ENCODE peak calls at places on chromosomes 6 and 20, in seven cellular contexts. R, G, K, M, P, X and I are unnamed samples.

GRCh38 chr20:58523072-58523681 is 8.0 kb upstream of the APCDD1L start:
- DNase-seq in R (peak; percentile 15), G (peak; percentile 31), K (peak; percentile 12), M (no peak), P (no peak), X (no peak), I (peak; percentile 71)

GRCh38 chr6:11113038-11113437 is 1.5 kb upstream of the ERVFRD-1 start:
- DNase-seq in R (no peak), G (no peak), K (no peak), M (no peak), P (no peak), X (no peak), I (no peak)

GRCh38 chr6:79427721-79428120 is 109.5 kb downstream of the LCA5 start:
- DNase-seq in R (no peak), G (no peak), K (no peak), M (no peak), P (no peak), X (no peak), I (no peak)

GRCh38 chr6:146901940-146902816 is 302.0 kb upstream of the STXBP5 start:
- DNase-seq in R (no peak), G (peak; percentile 23), K (no peak), M (no peak), P (peak; percentile 63), X (no peak), I (no peak)

GRCh38 chr6:43144879-43145278 is 26.2 kb upstream of the SRF start:
- DNase-seq in R (no peak), G (peak; percentile 38), K (no peak), M (no peak), P (no peak), X (no peak), I (no peak)

GRCh38 chr6:61887425-61887824 is 398.6 kb downstream of the KHDRBS2 start:
- DNase-seq in R (no peak), G (no peak), K (no peak), M (peak; percentile 73), P (no peak), X (no peak), I (peak; percentile 43)

GRCh38 chr6:158290040-158290439 is 22.2 kb upstream of the TULP4 start:
- DNase-seq in R (no peak), G (no peak), K (no peak), M (no peak), P (no peak), X (no peak), I (no peak)

GRCh38 chr6:132867055-132867454 is 52.7 kb downstream of the RPS12 start:
- DNase-seq in R (no peak), G (peak; percentile 15), K (no peak), M (peak; percentile 23), P (no peak), X (no peak), I (peak; percentile 67)

GRCh38 chr6:131379951-131380350 is 193.1 kb upstream of the ARG1 start:
- DNase-seq in R (no peak), G (peak; percentile 61), K (no peak), M (peak; percentile 59), P (peak; percentile 57), X (no peak), I (no peak)

GRCh38 chr6:166541876-166542579 is 44.5 kb downstream of the RAMACL start:
- DNase-seq in R (no peak), G (peak; percentile 21), K (no peak), M (no peak), P (no peak), X (no peak), I (no peak)

GRCh38 chr6:169020821-169021220 is 232.8 kb downstream of the THBS2 start:
- DNase-seq in R (no peak), G (no peak), K (no peak), M (no peak), P (no peak), X (no peak), I (no peak)

GRCh38 chr6:11197175-11197535 is 35.3 kb downstream of the NEDD9 start:
- DNase-seq in R (no peak), G (peak; percentile 88), K (peak; percentile 37), M (peak; percentile 87), P (peak; percentile 21), X (no peak), I (no peak)

GRCh38 chr20:40633123-40633850 is 55.7 kb downstream of the MAFB start:
- DNase-seq in R (no peak), G (no peak), K (no peak), M (no peak), P (no peak), X (no peak), I (no peak)

DNA sequence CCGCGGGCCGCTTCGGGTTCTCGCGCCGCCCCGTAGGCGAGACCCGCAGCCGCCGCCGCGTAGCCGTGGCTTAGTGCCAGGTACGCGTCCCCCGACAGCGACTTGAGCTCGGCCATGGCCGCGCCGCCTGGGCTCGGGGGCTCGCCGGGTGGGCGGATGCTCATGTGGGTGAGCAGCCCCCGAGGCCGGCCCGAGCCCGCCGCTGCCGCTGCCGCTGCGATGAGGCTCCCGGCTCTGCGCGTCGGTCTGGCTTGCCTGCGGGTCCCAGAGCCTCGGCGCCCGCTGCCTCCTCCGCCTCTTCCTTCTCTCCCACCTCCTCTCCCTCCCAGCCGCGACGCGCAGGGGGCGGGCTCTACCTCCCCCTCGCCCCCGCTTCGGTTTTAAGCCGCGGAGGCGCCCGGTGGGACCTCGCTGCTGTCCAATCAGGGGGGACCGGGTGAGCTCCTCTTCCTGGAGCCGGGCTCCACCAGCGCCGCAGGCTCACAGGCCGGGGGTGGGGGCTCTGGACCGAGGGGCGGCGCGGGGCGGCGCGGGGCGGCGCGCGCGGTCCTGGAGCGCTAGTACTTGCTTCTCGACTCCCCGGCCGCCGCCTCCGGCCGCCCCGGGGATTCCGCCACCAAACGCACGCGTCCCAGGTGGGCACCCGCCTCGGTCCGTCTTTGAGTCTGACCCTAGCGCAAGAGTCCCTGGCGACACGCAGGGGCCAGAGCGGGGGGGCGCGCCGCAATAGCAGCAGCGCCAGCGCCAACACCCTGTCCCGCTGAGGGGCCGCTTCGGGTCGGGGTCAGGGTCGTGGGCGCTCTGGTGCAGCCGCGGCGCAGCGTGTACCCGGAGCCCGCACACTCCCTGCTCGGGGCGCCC is at the start of gene BHLHE23:
- DNase-seq in R (peak; percentile 86), G (no peak), K (peak; percentile 69), M (no peak), P (no peak), X (no peak), I (peak; percentile 65)
- H4K8ac ChIP-seq in R (no peak within 1 kb of the TSS), G (no peak within 1 kb of the TSS), K (peak within 1 kb of the TSS; percentile 9), M (no peak within 1 kb of the TSS), P (no peak within 1 kb of the TSS), X (peak within 1 kb of the TSS; percentile 79), I (no peak within 1 kb of the TSS)

GRCh38 chr20:63587781-63588591 is 13.9 kb upstream of the HELZ2 start:
- DNase-seq in R (no peak), G (no peak), K (no peak), M (no peak), P (no peak), X (no peak), I (no peak)

GRCh38 chr20:63586797-63587196 is 12.8 kb upstream of the HELZ2 start:
- DNase-seq in R (no peak), G (no peak), K (no peak), M (no peak), P (no peak), X (no peak), I (no peak)

GRCh38 chr20:63588641-63589041 is 14.6 kb upstream of the HELZ2 start:
- DNase-seq in R (no peak), G (no peak), K (no peak), M (no peak), P (no peak), X (no peak), I (no peak)

GRCh38 chr20:63587256-63587655 is 13.2 kb upstream of the HELZ2 start:
- DNase-seq in R (no peak), G (no peak), K (no peak), M (no peak), P (no peak), X (no peak), I (no peak)

DNA sequence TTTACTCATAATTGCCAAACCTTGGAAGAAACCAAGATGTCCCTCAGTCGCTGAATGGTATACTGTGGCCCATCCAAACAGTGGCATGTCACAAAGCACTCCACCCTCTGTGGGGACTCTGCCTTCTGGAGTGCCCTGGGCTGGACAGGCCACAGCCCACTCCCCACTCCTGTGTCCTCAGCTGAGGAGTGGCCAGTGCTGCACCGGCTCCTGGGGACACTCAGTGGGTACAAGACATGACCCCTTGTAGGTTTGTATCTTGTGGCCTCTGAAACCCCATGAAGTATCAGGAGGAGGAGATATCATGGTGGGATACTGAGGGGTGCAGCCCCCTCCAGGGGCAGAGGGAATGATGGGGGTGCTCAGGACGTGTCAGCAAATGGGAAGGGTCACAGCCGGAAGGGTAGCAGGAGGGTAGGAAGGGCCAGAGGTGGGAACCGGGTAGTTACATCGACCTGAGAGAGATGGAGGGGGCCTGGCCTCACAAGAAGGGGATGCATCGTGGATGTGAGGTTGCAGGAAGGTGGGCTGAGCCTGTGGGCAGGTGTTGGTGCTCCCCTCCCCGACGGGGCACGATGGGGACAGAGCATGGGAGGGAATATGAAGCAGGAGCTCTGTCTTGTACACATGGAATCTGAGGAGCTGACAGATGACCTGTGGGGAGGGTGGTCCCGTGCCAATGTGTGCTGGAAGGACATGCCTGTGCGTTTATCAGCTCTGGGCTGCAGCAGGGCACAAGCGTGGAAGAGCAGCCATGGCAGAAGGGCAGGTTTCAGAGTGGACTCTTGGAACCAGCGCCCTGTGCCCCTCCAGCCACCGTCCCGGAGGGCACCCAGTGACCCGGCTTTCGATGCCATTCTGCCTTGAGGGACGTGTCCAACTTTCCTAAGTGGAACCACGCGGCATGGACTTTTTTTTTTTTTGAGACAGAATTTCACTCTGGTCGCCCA is 11.9 kb upstream of the HELZ2 start:
- DNase-seq in R (no peak), G (no peak), K (no peak), M (no peak), P (no peak), X (no peak), I (no peak)
- H3K79me1 ChIP-seq in R (no peaks in the 10 kb centered on the region), G (no peaks in the 10 kb centered on the region), K (peaks cover 2% of the 10 kb centered on the region), M (peaks cover 3% of the 10 kb centered on the region), P (no peaks in the 10 kb centered on the region), X (no peaks in the 10 kb centered on the region), I (no peaks in the 10 kb centered on the region)

DNA sequence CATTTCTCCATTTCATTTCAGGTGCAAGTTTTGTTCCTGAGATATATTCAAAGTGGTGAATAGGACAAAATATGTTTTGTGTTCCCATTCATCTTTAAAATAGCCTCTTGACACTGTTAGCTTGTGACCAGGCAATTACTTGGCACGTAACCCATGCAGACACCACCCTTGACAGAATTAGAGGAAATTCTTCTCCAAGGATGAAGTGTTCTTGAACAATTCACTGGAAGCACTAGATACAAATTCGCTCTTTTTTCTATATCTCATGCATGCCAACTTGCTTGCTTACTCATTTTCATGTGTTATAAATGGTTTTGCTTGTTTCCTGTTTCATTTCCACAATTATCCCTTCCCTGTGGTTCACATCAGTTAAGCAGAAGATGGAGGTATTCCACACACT is 105.1 kb upstream of the MAN1A1 start:
- DNase-seq in R (no peak), G (no peak), K (no peak), M (no peak), P (no peak), X (no peak), I (no peak)
- H4K8ac ChIP-seq in R (no peak overlapping the region), G (no peak overlapping the region), K (no peak overlapping the region), M (no peak overlapping the region), P (no peak overlapping the region), X (no peak overlapping the region), I (no peak overlapping the region)

DNA sequence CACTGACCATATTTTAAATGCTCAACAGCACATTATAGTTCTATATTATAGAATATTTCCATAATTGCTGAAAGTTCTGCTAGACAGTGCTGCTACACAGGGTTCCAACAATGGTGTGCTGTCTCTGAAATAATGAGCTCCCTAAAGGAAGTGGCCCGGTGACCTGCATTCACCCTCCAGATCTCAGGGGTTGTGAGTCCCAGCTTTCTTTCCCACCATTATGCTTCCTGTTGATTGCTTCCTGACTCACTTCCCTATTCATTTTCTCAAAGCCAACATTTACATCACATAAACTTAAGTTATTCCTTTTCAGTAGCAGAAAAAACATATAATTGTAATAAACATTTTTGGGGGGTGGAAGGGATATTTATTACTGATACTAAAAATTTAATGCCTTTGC is 13.0 kb upstream of the CCN6 start:
- DNase-seq in R (no peak), G (no peak), K (no peak), M (no peak), P (no peak), X (no peak), I (no peak)
- H3K79me1 ChIP-seq in R (no peaks in the 10 kb centered on the region), G (no peaks in the 10 kb centered on the region), K (no peaks in the 10 kb centered on the region), M (no peaks in the 10 kb centered on the region), P (no peaks in the 10 kb centered on the region), X (no peaks in the 10 kb centered on the region), I (no peaks in the 10 kb centered on the region)